ENCODE peak calls at places on chromosomes 16 and 17, in four cellular contexts. W is tibial artery, A is right cardiac atrium, C is upper lobe of left lung. H is an unnamed sample.

GRCh38 chr17:82100502-82101298 is 2.7 kb upstream of the FASN start:
- DNase-seq in W (no peak), A (no peak), C (no peak), H (no peak)

GRCh38 chr16:19583665-19584300 is 28.3 kb downstream of the VPS35L start:
- DNase-seq in W (no peak), A (no peak), C (peak), H (no peak)

GRCh38 chr16:84266451-84266850 is 26.6 kb upstream of the KCNG4 start:
- DNase-seq in W (no peak), A (peak), C (peak), H (no peak)

GRCh38 chr16:58417600-58417999 is 25.3 kb downstream of the GINS3 start:
- DNase-seq in W (no peak), A (no peak), C (no peak), H (no peak)

GRCh38 chr16:29871822-29872546 is 9.0 kb upstream of the CDIPT start:
- DNase-seq in W (no peak), A (no peak), C (no peak), H (no peak)

GRCh38 chr17:73770115-73770848 is 126.0 kb upstream of the SDK2 start:
- DNase-seq in W (peak), A (peak), C (peak), H (peak)

GRCh38 chr17:68198931-68199836 is 48.7 kb upstream of the AMZ2 start:
- DNase-seq in W (no peak), A (no peak), C (no peak), H (no peak)

GRCh38 chr17:39116224-39116623 is 35.2 kb downstream of the PLXDC1 start:
- DNase-seq in W (no peak), A (no peak), C (no peak), H (no peak)

GRCh38 chr17:63550816-63551639 is 751 bp downstream of the DCAF7 start:
- DNase-seq in W (no peak), A (no peak), C (no peak), H (no peak)

GRCh38 chr16:87465306-87465705 is 27.5 kb downstream of the ZCCHC14 start:
- DNase-seq in W (peak), A (peak), C (peak), H (peak)

GRCh38 chr16:3095869-3096268 is 3.2 kb downstream of the ZSCAN10 start:
- DNase-seq in W (no peak), A (no peak), C (peak), H (no peak)

GRCh38 chr17:22512997-22513538 is 820.7 kb downstream of the KCNJ18 start:
- DNase-seq in W (no peak), A (no peak), C (no peak), H (no peak)

GRCh38 chr16:28107232-28107631 is 43.7 kb upstream of the GSG1L start:
- DNase-seq in W (no peak), A (no peak), C (no peak), H (no peak)

GRCh38 chr16:78249056-78249455 is 149.6 kb downstream of the WWOX start:
- DNase-seq in W (no peak), A (no peak), C (peak), H (no peak)

GRCh38 chr17:17826942-17827785 is 9.6 kb downstream of the SREBF1 start:
- DNase-seq in W (no peak), A (no peak), C (no peak), H (no peak)

GRCh38 chr16:3009568-3010390 is 2.9 kb upstream of the CLDN9 start:
- DNase-seq in W (no peak), A (no peak), C (peak), H (no peak)

GRCh38 chr17:51741447-51741846 is 417.1 kb downstream of the CA10 start:
- DNase-seq in W (no peak), A (no peak), C (no peak), H (no peak)

GRCh38 chr17:73826181-73826871 is 182.1 kb upstream of the SDK2 start:
- DNase-seq in W (no peak), A (no peak), C (no peak), H (peak)

GRCh38 chr17:56425483-56425882 is 168.0 kb upstream of the NOG start:
- DNase-seq in W (no peak), A (no peak), C (no peak), H (no peak)

GRCh38 chr16:6483634-6484033 is 849.0 kb upstream of the RBFOX1 start:
- DNase-seq in W (no peak), A (no peak), C (no peak), H (no peak)

GRCh38 chr17:29778936-29779811 is 150.9 kb downstream of the SSH2 start:
- DNase-seq in W (peak), A (peak), C (peak), H (peak)

GRCh38 chr17:75208161-75208560 is 2.7 kb downstream of the NUP85 start:
- DNase-seq in W (no peak), A (no peak), C (no peak), H (no peak)

GRCh38 chr16:75169899-75170405 is 21.6 kb downstream of the ZFP1 start:
- DNase-seq in W (no peak), A (no peak), C (no peak), H (no peak)

GRCh38 chr17:16877102-16877501 is 94.8 kb downstream of the TNFRSF13B start:
- DNase-seq in W (no peak), A (no peak), C (no peak), H (no peak)

GRCh38 chr17:6713918-6714271 is 726 bp upstream of the SLC13A5 start:
- DNase-seq in W (no peak), A (no peak), C (no peak), H (no peak)

GRCh38 chr16:1070084-1070987 is 2.2 kb upstream of the SSTR5 start:
- DNase-seq in W (no peak), A (no peak), C (no peak), H (no peak)

GRCh38 chr17:2123467-2124251 is 68.8 kb downstream of the HIC1 start:
- DNase-seq in W (peak), A (peak), C (peak), H (no peak)

GRCh38 chr17:81440511-81441244 is 45.4 kb downstream of the BAHCC1 start:
- DNase-seq in W (no peak), A (no peak), C (no peak), H (no peak)

GRCh38 chr16:83269541-83269940 is 538.2 kb upstream of the HSBP1 start:
- DNase-seq in W (no peak), A (no peak), C (no peak), H (no peak)

GRCh38 chr16:48558269-48558915 is 51.6 kb downstream of the N4BP1 start:
- DNase-seq in W (no peak), A (no peak), C (no peak), H (no peak)

GRCh38 chr17:29546085-29546484 is 20.8 kb downstream of the ABHD15 start:
- DNase-seq in W (no peak), A (no peak), C (no peak), H (no peak)

GRCh38 chr16:27303256-27304100 is 10.3 kb upstream of the IL4R start:
- DNase-seq in W (no peak), A (no peak), C (peak), H (peak)

GRCh38 chr16:84607694-84608093 is 10.2 kb downstream of the COTL1 start:
- DNase-seq in W (no peak), A (no peak), C (peak), H (no peak)

GRCh38 chr17:78925234-78925633 is at the start of gene TIMP2:
- DNase-seq in W (peak), A (peak), C (peak), H (peak)
- H3K4me3 ChIP-seq in W (peak), A (peak), C (peak), H (peak)

GRCh38 chr16:73053038-73053378 is 5.1 kb upstream of the ZFHX3 start:
- DNase-seq in W (no peak), A (no peak), C (no peak), H (no peak)

GRCh38 chr16:73050115-73051099 is 2.5 kb upstream of the ZFHX3 start:
- DNase-seq in W (peak), A (no peak), C (no peak), H (no peak)

GRCh38 chr16:73052441-73053030 is 4.6 kb upstream of the ZFHX3 start:
- DNase-seq in W (no peak), A (no peak), C (no peak), H (no peak)

GRCh38 chr16:73051903-73052302 is 4.0 kb upstream of the ZFHX3 start:
- DNase-seq in W (no peak), A (no peak), C (no peak), H (no peak)

DNA sequence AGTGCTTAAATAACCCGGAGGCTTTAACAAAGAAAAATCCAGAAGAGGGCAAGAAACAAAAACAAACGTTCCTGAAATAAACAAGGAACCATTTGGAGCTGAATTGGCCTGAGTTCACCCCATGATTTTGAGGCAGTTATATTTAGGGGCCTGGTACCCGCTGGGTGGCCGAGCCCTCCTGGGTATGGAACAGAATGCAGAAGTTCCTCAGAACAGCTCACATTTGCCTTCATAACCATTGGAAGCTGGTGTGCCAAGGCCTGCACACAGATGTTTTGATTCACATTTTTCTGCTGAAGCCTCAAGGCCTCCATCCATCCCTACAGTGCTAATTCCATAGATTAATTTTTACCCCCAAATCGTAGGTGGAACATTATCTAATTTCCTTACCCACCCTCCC is 3.3 kb upstream of the ZFHX3 start:
- DNase-seq in W (no peak), A (no peak), C (no peak), H (no peak)
- H3K4me3 ChIP-seq in W (peak), A (no peak), C (no peak), H (no peak)

DNA sequence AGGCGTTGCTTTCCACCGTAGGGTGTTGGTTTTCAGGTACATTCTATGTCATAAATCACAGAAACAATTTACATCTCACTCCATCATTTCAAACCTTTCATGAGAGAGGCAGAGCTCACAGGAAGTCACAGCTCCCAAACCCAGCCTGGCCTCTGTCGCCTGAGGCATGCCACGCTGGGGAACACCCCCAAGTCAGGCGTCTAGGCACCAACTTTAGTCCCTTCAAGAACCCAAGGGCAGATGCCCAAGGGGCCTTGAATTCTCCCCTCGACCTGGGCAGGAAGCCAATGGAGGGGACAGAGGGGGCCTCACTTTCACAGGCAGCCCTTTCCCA is 10.5 kb downstream of the TBX4 start:
- DNase-seq in W (peak), A (no peak), C (no peak), H (no peak)
- H3K4me3 ChIP-seq in W (no peak), A (no peak), C (no peak), H (no peak)

DNA sequence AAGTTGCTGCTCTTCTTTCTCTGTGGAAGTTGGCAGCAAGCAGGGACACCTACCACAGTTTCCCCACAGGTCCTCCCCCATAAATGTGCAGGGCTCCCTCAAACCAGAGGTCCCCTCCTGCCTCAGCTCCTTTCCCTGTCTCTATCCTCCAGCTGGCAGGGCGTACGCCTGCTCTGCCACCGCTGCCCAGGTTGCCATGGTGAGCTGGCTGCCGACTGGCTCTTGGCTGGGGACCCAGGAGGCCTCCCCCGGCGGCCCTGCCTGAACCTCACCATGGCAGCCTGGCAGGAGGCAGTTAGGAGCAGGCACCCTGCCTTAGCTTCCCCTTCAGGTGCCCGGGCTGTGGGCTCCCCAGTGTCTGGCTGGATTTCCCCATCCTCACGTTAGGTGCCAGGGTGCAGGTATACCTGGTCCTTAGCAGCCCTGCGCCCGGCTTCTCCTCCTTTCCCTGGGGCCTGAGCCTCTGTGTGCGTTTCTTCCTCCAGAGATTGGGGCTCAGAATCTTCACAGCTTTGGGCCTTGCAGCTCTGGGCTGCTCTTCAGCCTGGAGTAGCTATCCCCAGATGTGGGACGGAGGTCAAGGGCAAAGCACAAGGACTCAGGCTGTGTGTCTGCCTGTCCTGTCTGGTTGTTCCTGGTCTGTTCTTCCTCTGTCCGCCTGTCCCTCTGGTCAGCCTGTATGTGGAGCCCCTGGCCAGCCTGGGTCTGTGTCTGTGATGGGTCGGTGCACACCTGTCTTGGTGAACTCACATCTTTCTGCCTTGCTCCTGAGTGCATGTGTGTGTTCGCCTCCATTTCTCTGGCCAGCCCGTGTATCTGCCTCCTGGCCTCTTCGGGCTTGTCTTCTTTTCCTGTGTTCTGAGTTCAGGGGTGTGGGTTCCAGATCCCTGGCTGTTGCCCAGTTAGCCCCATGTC is 15.7 kb downstream of the GJD3 start:
- DNase-seq in W (peak), A (peak), C (peak), H (no peak)
- H3K4me3 ChIP-seq in W (no peak), A (no peak), C (no peak), H (no peak)

GRCh38 chr16:64974381-64974780 is 147.5 kb downstream of the CDH11 start:
- DNase-seq in W (no peak), A (no peak), C (no peak), H (no peak)
- H3K4me3 ChIP-seq in W (no peak), A (no peak), C (no peak), H (no peak)

GRCh38 chr17:79799174-79799537 is 2.3 kb upstream of the CBX8 start:
- DNase-seq in W (no peak), A (no peak), C (no peak), H (no peak)

GRCh38 chr17:79797492-79798295 is 817 bp upstream of the CBX8 start:
- DNase-seq in W (no peak), A (no peak), C (no peak), H (no peak)

GRCh38 chr17:79796570-79797491 is at the start of gene CBX8:
- DNase-seq in W (peak), A (peak), C (peak), H (peak)

GRCh38 chr17:79799538-79800324 is 2.9 kb upstream of the CBX8 start:
- DNase-seq in W (no peak), A (no peak), C (no peak), H (no peak)

GRCh38 chr17:79798296-79799173 is 1.7 kb upstream of the CBX8 start:
- DNase-seq in W (no peak), A (no peak), C (no peak), H (no peak)
- H3K4me3 ChIP-seq in W (peak), A (peak), C (peak), H (peak)

DNA sequence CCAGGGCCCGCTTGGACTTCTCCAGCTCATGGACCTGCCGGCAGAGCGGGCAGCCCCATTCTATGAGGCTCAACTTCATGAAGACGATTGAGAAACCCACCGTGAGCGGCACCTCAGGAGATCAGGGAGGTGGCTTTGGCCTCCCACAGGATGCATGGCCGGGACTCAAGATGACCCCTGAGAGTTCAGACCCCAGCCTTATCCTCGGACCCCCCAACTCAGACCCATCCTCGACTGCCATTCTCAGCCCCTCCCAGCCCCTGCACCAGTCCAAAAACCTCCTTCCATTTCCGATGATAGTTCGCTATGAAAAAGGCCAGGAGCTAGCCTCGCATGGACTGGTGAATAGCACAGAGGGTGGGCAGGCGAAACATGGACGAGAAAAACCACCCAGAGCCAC is 71.0 kb downstream of the NDE1 start:
- DNase-seq in W (no peak), A (no peak), C (no peak), H (no peak)
- H3K4me3 ChIP-seq in W (no peak), A (no peak), C (no peak), H (no peak)

GRCh38 chr16:68995011-68995504 is 110.4 kb upstream of the HAS3 start:
- DNase-seq in W (no peak), A (no peak), C (peak), H (no peak)

GRCh38 chr16:68993885-68994284 is 111.6 kb upstream of the HAS3 start:
- DNase-seq in W (no peak), A (no peak), C (no peak), H (no peak)

GRCh38 chr16:68992521-68992920 is 112.9 kb upstream of the HAS3 start:
- DNase-seq in W (no peak), A (no peak), C (no peak), H (no peak)

GRCh38 chr16:68994324-68994723 is 111.1 kb upstream of the HAS3 start:
- DNase-seq in W (no peak), A (no peak), C (no peak), H (no peak)

GRCh38 chr16:68993421-68993820 is 112.0 kb upstream of the HAS3 start:
- DNase-seq in W (no peak), A (no peak), C (no peak), H (no peak)
- H3K4me3 ChIP-seq in W (no peak), A (no peak), C (no peak), H (no peak)

DNA sequence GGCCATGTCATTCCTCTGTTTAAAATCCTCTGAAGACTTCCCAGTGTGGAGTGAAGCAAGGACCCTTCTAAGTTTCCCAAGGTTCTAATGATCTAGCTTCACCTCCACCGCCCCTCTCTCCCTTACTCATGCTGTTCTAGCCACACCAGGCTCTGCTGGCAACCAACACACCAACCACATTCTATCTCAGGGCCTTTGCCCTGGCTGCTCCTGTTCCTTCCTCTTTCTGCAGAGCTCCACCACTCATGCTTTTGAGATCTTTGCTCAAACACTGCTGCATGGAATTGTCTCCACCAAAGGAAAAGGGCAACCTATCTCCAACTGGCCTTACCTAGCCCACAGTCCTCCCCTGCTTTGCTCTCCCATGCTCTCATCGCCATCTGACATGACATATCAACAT is 128.7 kb downstream of the XYLT1 start:
- DNase-seq in W (no peak), A (no peak), C (peak), H (no peak)
- H3K4me3 ChIP-seq in W (no peak), A (no peak), C (no peak), H (no peak)